ENCODE peak calls at places on chromosome 20, in six cellular contexts. E is H1, A is HCT116, L is K562, H is HepG2, D is GM12878. B is an unnamed sample.

GRCh38 chr20:43751167-43752050 is 24.6 kb upstream of the GTSF1L start:
- DNase-seq in E (no peak), A (no peak), L (no peak), H (no peak), D (peak; percentile 99), B (no peak)

GRCh38 chr20:37386505-37387201 is 40.7 kb downstream of the SRC start:
- DNase-seq in E (no peak), A (no peak), L (no peak), H (no peak), D (no peak), B (no peak)

GRCh38 chr20:4056880-4057279 is 41.5 kb upstream of the RNF24 start:
- DNase-seq in E (no peak), A (no peak), L (no peak), H (no peak), D (no peak), B (no peak)

GRCh38 chr20:45128066-45128465 is 3.8 kb upstream of the WFDC12 start:
- DNase-seq in E (no peak), A (no peak), L (no peak), H (no peak), D (no peak), B (no peak)

GRCh38 chr20:22462975-22463914 is 121.1 kb downstream of the FOXA2 start:
- DNase-seq in E (no peak), A (no peak), L (no peak), H (no peak), D (no peak), B (no peak)

GRCh38 chr20:16410626-16411025 is 162.6 kb downstream of the KIF16B start:
- DNase-seq in E (no peak), A (no peak), L (no peak), H (no peak), D (no peak), B (no peak)

GRCh38 chr20:42024653-42025052 is 406.5 kb upstream of the CHD6 start:
- DNase-seq in E (peak; percentile 64), A (no peak), L (peak; percentile 13), H (no peak), D (no peak), B (peak; percentile 69)

GRCh38 chr20:44615876-44616603 is 33.7 kb downstream of the PKIG start:
- DNase-seq in E (no peak), A (no peak), L (no peak), H (no peak), D (no peak), B (no peak)

GRCh38 chr20:11159728-11160127 is 485.9 kb upstream of the JAG1 start:
- DNase-seq in E (no peak), A (no peak), L (no peak), H (no peak), D (peak; percentile 23), B (no peak)

GRCh38 chr20:63775096-63775978 is 35.8 kb downstream of the SLC2A4RG start:
- DNase-seq in E (peak; percentile 95), A (no peak), L (peak; percentile 48), H (no peak), D (no peak), B (peak; percentile 91)

GRCh38 chr20:23049201-23049932 is at the start of gene THBD:
- DNase-seq in E (peak; percentile 81), A (no peak), L (no peak), H (no peak), D (no peak), B (peak; percentile 56)

GRCh38 chr20:31517373-31517772 is 3.1 kb downstream of the HM13 start:
- DNase-seq in E (peak; percentile 60), A (peak; percentile 41), L (peak; percentile 45), H (peak; percentile 91), D (no peak), B (peak; percentile 54)

GRCh38 chr20:13659288-13659687 is 20.6 kb upstream of the TASP1 start:
- DNase-seq in E (no peak), A (no peak), L (no peak), H (no peak), D (peak; percentile 70), B (no peak)

GRCh38 chr20:39188264-39188765 is 226.2 kb downstream of the DHX35 start:
- DNase-seq in E (no peak), A (no peak), L (no peak), H (no peak), D (no peak), B (no peak)

GRCh38 chr20:20721489-20721888 is 9.0 kb upstream of the RALGAPA2 start:
- DNase-seq in E (no peak), A (no peak), L (no peak), H (no peak), D (no peak), B (no peak)

GRCh38 chr20:57779401-57780003 is 69.7 kb upstream of the PMEPA1 start:
- DNase-seq in E (no peak), A (no peak), L (no peak), H (no peak), D (no peak), B (no peak)

GRCh38 chr20:33084722-33085121 is 5.3 kb downstream of the BPIFB4 start:
- DNase-seq in E (no peak), A (no peak), L (no peak), H (no peak), D (no peak), B (no peak)

GRCh38 chr20:16713056-16713455 is 16.8 kb upstream of the SNRPB2 start:
- DNase-seq in E (no peak), A (no peak), L (no peak), H (no peak), D (no peak), B (no peak)

GRCh38 chr20:43937586-43937985 is 22.9 kb downstream of the TOX2 start:
- DNase-seq in E (no peak), A (no peak), L (no peak), H (no peak), D (no peak), B (no peak)

GRCh38 chr20:43750774-43751166 is 24.0 kb upstream of the GTSF1L start:
- DNase-seq in E (no peak), A (no peak), L (no peak), H (no peak), D (no peak), B (no peak)

GRCh38 chr20:4095639-4096038 is 80.3 kb upstream of the RNF24 start:
- DNase-seq in E (no peak), A (no peak), L (no peak), H (no peak), D (no peak), B (no peak)

GRCh38 chr20:22449115-22449973 is 135.0 kb downstream of the FOXA2 start:
- DNase-seq in E (no peak), A (no peak), L (no peak), H (no peak), D (no peak), B (no peak)

GRCh38 chr20:59723108-59723500 is 118.8 kb downstream of the PHACTR3 start:
- DNase-seq in E (no peak), A (no peak), L (no peak), H (no peak), D (no peak), B (no peak)

GRCh38 chr20:58457083-58457680 is 58.0 kb downstream of the APCDD1L start:
- DNase-seq in E (no peak), A (no peak), L (no peak), H (no peak), D (no peak), B (no peak)

GRCh38 chr20:17624551-17625245 is 54.8 kb downstream of the DSTN start:
- DNase-seq in E (no peak), A (no peak), L (no peak), H (no peak), D (no peak), B (peak; percentile 5)

GRCh38 chr20:36796117-36796516 is 22.6 kb upstream of the DSN1 start:
- DNase-seq in E (no peak), A (no peak), L (no peak), H (no peak), D (no peak), B (no peak)

GRCh38 chr20:4192378-4193048 is 177.2 kb upstream of the RNF24 start:
- DNase-seq in E (no peak), A (no peak), L (peak; percentile 91), H (no peak), D (no peak), B (no peak)

GRCh38 chr20:49184691-49185070 is 3.5 kb downstream of the STAU1 start:
- DNase-seq in E (no peak), A (no peak), L (no peak), H (no peak), D (no peak), B (no peak)

GRCh38 chr20:49187330-49188100 is 619 bp downstream of the STAU1 start:
- DNase-seq in E (no peak), A (no peak), L (peak; percentile 42), H (no peak), D (no peak), B (no peak)

GRCh38 chr20:49188101-49188784 is at the start of gene STAU1:
- DNase-seq in E (peak; percentile 93), A (peak; percentile 88), L (peak; percentile 97), H (peak; percentile 94), D (peak; percentile 71), B (peak; percentile 96)

GRCh38 chr20:49185071-49185757 is 2.9 kb downstream of the STAU1 start:
- DNase-seq in E (no peak), A (no peak), L (no peak), H (peak; percentile 93), D (no peak), B (no peak)

DNA sequence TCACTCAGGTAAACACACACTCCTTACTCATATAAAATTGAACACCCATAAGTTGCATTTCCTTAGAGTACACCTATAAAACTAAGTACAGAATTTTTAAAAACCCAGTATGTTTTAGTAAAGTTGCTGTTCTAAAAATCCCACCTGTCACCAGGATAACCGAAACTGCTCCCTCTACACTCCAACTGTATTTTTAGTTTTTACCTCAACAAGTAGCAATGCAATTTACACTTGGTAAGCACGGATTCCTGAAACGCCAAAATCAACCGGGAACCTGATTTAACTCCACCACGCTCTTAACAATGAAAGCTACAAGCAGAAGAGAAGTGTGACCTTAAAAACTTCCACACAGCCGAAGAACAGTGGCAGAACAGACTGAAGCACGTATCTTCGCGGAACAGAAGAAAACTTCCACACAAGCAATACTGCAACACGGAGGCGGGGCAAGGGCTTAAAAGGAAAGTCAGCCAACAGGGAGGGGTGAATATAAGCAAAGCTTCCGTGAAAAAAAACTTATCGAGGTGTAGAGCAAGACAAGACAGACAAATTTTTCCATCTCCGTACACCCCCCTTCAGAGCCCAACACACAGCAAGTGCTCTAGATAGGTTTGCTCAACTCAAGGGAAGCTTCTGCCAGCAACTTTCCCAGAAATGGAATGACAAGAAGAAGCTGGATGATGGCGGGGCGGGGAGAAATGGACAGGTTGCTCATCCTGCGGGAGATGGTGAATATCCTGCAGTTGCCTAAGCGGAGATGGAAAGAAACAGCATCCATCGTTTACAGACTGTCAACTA is 1.4 kb downstream of the STAU1 start:
- DNase-seq in E (no peak), A (no peak), L (peak; percentile 70), H (peak; percentile 62), D (no peak), B (no peak)
- TF ChIP-seq ATF3 in E (no peak), A (no peak), L (no peak), H (no peak), D (no peak), B (no peak)

GRCh38 chr20:48932375-48932941 is 10.9 kb downstream of the ARFGEF2 start:
- DNase-seq in E (no peak), A (no peak), L (no peak), H (peak; percentile 80), D (no peak), B (no peak)
- TF ChIP-seq SP1 in E (no peak), A (no peak), L (no peak), H (no peak), D (no peak), B (no peak)

GRCh38 chr20:51412333-51412761 is 130.2 kb downstream of the NFATC2 start:
- DNase-seq in E (no peak), A (no peak), L (no peak), H (no peak), D (no peak), B (no peak)
- TF ChIP-seq ATF3 in E (no peak), A (no peak), L (no peak), H (no peak), D (no peak), B (no peak)

GRCh38 chr20:25285091-25285647 is 37.3 kb downstream of the PYGB start:
- DNase-seq in E (peak; percentile 52), A (no peak), L (no peak), H (no peak), D (no peak), B (peak; percentile 26)
- TF ChIP-seq SP1 in E (no peak), A (no peak), L (no peak), H (no peak), D (no peak), B (no peak)

B was measured in WTC11.